ENCODE peak calls at places on chromosome 15, in four cellular contexts. P is H1, U is kidney, Z is breast epithelium. S is an unnamed sample. For H3K9me3, the result is how much of the 10 kb centered on the place peaks cover.

GRCh38 chr15:48463366-48463880 is 132.2 kb downstream of the DUT start:
- DNase-seq in U (no peak), Z (no peak), P (no peak), S (no peak)

GRCh38 chr15:78640840-78641733 is at the start of gene CHRNB4:
- DNase-seq in Z (no peak), U (peak), P (peak), S (no peak)

GRCh38 chr15:41891946-41892345 is 1.9 kb downstream of the SPTBN5 start:
- DNase-seq in Z (no peak), U (peak), P (no peak), S (no peak)

GRCh38 chr15:33639968-33640367 is 328.3 kb upstream of the CHRM5 start:
- DNase-seq in P (no peak), Z (no peak), U (no peak), S (no peak)

GRCh38 chr15:83911345-83911744 is 257.4 kb downstream of the ADAMTSL3 start:
- DNase-seq in P (no peak), U (no peak), Z (no peak), S (no peak)

GRCh38 chr15:84703808-84704207 is 12.1 kb downstream of the SEC11A start:
- DNase-seq in U (no peak), P (no peak), Z (no peak), S (no peak)

GRCh38 chr15:75723171-75723846 is 10.7 kb upstream of the CSPG4 start:
- DNase-seq in U (peak), Z (no peak), P (no peak), S (no peak)

GRCh38 chr15:84737005-84737404 is 11.4 kb upstream of the ZNF592 start:
- DNase-seq in U (no peak), Z (no peak), P (no peak), S (no peak)

GRCh38 chr15:64692166-64692565 is 83.2 kb downstream of the RBPMS2 start:
- DNase-seq in Z (peak), U (no peak), P (no peak), S (no peak)

GRCh38 chr15:43505723-43506122 is 11.7 kb upstream of the MAP1A start:
- DNase-seq in Z (no peak), U (no peak), P (no peak), S (no peak)

GRCh38 chr15:95138604-95139270 is 907.4 kb downstream of the MCTP2 start:
- DNase-seq in P (no peak), Z (no peak), U (no peak), S (no peak)

GRCh38 chr15:95141486-95141885 is 910.1 kb downstream of the MCTP2 start:
- DNase-seq in Z (no peak), P (no peak), U (no peak), S (no peak)

GRCh38 chr15:95148183-95148582 is 916.8 kb downstream of the MCTP2 start:
- DNase-seq in P (no peak), U (no peak), Z (no peak), S (no peak)

GRCh38 chr15:95146476-95146875 is 915.1 kb downstream of the MCTP2 start:
- DNase-seq in P (no peak), Z (no peak), U (no peak), S (no peak)

GRCh38 chr15:95142441-95142840 is 911.1 kb downstream of the MCTP2 start:
- DNase-seq in P (no peak), U (no peak), Z (no peak), S (no peak)
- H3K9me3 ChIP-seq in P (under half), U (under half), Z (under half), S (under half)

GRCh38 chr15:45048784-45049631 is 26.0 kb downstream of the SORD start:
- DNase-seq in U (no peak), Z (no peak), P (no peak), S (no peak)

DNA sequence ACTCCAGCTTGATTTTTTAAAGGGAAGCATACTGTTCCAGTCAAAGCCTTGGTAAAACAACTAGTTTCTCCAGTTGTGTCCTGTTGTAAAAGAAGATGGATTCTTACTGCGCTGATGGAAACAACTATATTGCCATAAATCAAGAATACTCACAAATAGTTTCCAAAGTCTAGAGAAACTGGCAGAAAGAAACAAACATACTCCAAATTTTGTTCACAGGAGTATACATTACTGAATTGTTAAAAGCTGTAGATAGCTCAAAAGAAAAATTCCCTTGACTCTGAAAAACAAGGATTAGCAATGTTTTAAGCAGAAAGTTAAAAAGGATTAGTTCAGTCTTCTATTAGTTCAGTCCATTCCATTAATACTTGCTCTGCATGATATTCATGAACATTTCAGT is 27.6 kb downstream of the SORD start:
- DNase-seq in Z (no peak), P (no peak), U (no peak), S (no peak)
- H3K9me3 ChIP-seq in Z (under half), P (under half), U (under half), S (under half)

GRCh38 chr15:25053000-25053815 is 98.4 kb downstream of the SNRPN start:
- DNase-seq in U (no peak), P (no peak), Z (no peak), S (no peak)

GRCh38 chr15:25054329-25054728 is 99.5 kb downstream of the SNRPN start:
- DNase-seq in Z (no peak), P (no peak), U (no peak), S (no peak)

GRCh38 chr15:25055356-25056068 is 100.7 kb downstream of the SNRPN start:
- DNase-seq in Z (no peak), U (no peak), P (no peak), S (no peak)

GRCh38 chr15:25056484-25057429 is 102.0 kb downstream of the SNRPN start:
- DNase-seq in Z (no peak), U (peak), P (no peak), S (no peak)

DNA sequence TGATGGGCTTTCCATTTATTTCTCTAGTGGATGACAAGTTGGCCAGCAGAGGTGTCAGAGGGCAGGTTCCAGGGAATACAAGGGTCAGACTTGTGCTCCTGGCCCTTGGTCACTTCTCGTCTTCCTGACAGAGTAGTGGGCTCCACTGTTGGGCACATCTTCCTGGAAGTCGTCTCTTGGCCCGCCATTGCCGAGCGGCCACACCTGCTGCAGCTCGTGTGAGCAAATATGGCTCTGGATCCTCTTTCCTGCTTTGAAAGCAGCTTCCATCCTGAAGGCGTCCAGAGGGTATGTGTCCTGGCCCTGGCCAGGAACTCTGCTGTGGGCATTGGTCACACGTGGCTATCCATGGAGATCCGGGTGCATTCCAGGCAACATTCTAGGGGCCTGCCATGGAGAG is 100.2 kb downstream of the SNRPN start:
- DNase-seq in Z (no peak), P (no peak), U (no peak), S (no peak)
- H3K9me3 ChIP-seq in Z (half or more), P (half or more), U (half or more), S (half or more)

GRCh38 chr15:25188551-25189101 is 233.8 kb downstream of the SNRPN start:
- DNase-seq in Z (no peak), P (no peak), U (peak), S (no peak)

GRCh38 chr15:25188051-25188450 is 233.3 kb downstream of the SNRPN start:
- DNase-seq in P (no peak), U (peak), Z (no peak), S (no peak)

GRCh38 chr15:25186411-25186810 is 231.6 kb downstream of the SNRPN start:
- DNase-seq in Z (no peak), P (no peak), U (no peak), S (no peak)

GRCh38 chr15:25185791-25186190 is 231.0 kb downstream of the SNRPN start:
- DNase-seq in P (no peak), Z (peak), U (peak), S (no peak)

GRCh38 chr15:25186906-25187645 is 232.3 kb downstream of the SNRPN start:
- DNase-seq in P (no peak), Z (no peak), U (peak), S (no peak)
- H3K9me3 ChIP-seq in P (half or more), Z (half or more), U (under half), S (under half)

GRCh38 chr15:63576441-63576840 is 20.7 kb upstream of the FBXL22 start:
- DNase-seq in Z (no peak), U (no peak), P (no peak), S (no peak)
- H3K9me3 ChIP-seq in Z (under half), U (under half), P (under half), S (under half)

GRCh38 chr15:67828379-67828968 is 3.2 kb downstream of the SKOR1 start:
- DNase-seq in P (no peak), Z (no peak), U (peak), S (no peak)
- H3K9me3 ChIP-seq in P (under half), Z (under half), U (under half), S (under half)

DNA sequence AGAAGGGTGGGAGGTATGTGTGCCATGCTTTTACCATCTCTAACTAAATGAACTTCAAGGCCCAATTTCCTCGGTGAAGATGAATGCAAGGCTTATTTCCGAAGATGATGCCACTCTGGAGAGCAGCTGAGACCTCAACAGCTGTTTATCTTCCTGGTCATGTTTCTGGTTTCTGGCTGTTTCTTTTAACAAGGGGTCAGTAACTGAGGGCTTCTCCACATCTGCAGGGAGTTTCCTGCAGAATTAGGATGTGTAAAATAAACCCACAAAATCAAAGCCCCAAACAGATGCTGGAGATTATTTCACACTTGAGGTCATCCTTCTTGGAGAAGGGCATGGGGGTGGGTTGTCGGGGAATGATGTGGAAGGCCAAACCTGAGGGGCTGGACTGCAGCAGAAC is 220.3 kb downstream of the THSD4 start:
- DNase-seq in Z (no peak), P (no peak), U (no peak), S (no peak)
- H3K9me3 ChIP-seq in Z (under half), P (under half), U (under half), S (under half)

DNA sequence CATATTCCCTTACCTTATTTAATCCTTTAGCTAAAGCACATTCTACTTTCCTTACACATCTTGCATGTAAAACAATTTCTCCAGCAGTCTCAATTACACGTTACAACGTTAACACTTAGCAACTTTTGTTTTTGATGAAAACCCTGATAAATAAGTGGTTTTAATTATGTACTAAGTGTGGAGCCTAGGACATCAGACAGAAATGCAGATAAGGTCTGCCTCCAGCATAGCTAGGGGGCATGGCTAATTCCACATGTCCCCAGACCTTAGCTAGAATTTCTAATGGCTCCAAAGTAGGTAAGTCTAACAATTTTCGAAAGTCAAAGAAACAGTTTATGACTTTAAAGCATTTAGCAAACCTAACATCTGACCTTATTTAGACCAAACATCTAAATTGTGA is 77.4 kb upstream of the TERB2 start:
- DNase-seq in P (no peak), Z (no peak), U (no peak), S (no peak)
- H3K9me3 ChIP-seq in P (half or more), Z (under half), U (under half), S (under half)

DNA sequence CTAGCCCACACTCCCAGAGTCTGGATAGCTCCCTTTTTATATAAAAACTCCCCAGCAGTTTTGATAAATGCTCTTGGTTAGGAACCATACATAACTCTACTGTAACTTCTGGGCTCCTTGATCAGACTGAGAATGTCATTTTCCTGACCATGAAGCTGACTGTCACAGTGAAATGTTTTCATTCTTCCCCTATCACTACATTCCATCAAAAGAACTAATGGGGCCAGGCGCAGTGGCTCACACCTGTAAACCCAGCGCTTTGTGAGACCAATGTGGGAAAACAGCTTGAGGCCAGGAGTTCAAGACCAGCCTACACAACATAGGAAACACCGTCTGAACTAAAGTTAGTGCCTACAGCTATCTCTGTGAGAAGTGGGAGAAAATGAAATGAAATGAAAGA is 72.8 kb upstream of the MYO5C start:
- DNase-seq in Z (no peak), P (no peak), U (no peak), S (no peak)
- H3K9me3 ChIP-seq in Z (under half), P (under half), U (under half), S (under half)